ENCODE peak calls at places on chromosome 22, in six cellular contexts. One of them, this sample, is unnamed. For H3K4me1, the result is how much of the 10 kb centered on the place peaks cover.

GRCh38 chr22:17980013-17980510 is 44.3 kb downstream of the MICAL3 start:
- DNase-seq in uterus: no peak
- DNase-seq in transverse colon: no peak
- DNase-seq in right lobe of liver: no peak
- DNase-seq in ovary: no peak
- DNase-seq in lung: no peak
- DNase-seq in this sample: no peak

GRCh38 chr22:41772645-41773044 is 27.8 kb upstream of the CCDC134 start:
- DNase-seq in right lobe of liver: no peak
- DNase-seq in lung: no peak
- DNase-seq in ovary: no peak
- DNase-seq in uterus: no peak
- DNase-seq in transverse colon: no peak
- DNase-seq in this sample: no peak

GRCh38 chr22:49457146-49457545 is 370.5 kb downstream of the BRD1 start:
- DNase-seq in transverse colon: no peak
- DNase-seq in lung: no peak
- DNase-seq in ovary: no peak
- DNase-seq in right lobe of liver: no peak
- DNase-seq in uterus: no peak
- DNase-seq in this sample: no peak

GRCh38 chr22:50739894-50740293 is 1.9 kb downstream of the ACR start:
- DNase-seq in lung: peak
- DNase-seq in right lobe of liver: no peak
- DNase-seq in transverse colon: no peak
- DNase-seq in uterus: no peak
- DNase-seq in ovary: no peak
- DNase-seq in this sample: no peak

GRCh38 chr22:27412866-27413445 is 388.6 kb downstream of the MN1 start:
- DNase-seq in lung: no peak
- DNase-seq in uterus: no peak
- DNase-seq in ovary: no peak
- DNase-seq in transverse colon: no peak
- DNase-seq in right lobe of liver: no peak
- DNase-seq in this sample: no peak

GRCh38 chr22:30191049-30191701 is 55.4 kb downstream of the LIF start:
- DNase-seq in ovary: no peak
- DNase-seq in transverse colon: no peak
- DNase-seq in lung: no peak
- DNase-seq in uterus: no peak
- DNase-seq in right lobe of liver: no peak
- DNase-seq in this sample: no peak

GRCh38 chr22:26707090-26707489 is 49.7 kb downstream of the MIAT start:
- DNase-seq in ovary: no peak
- DNase-seq in right lobe of liver: no peak
- DNase-seq in uterus: no peak
- DNase-seq in transverse colon: no peak
- DNase-seq in lung: no peak
- DNase-seq in this sample: no peak

GRCh38 chr22:24146190-24146616 is 35.1 kb upstream of the SUSD2 start:
- DNase-seq in ovary: peak
- DNase-seq in lung: peak
- DNase-seq in right lobe of liver: no peak
- DNase-seq in transverse colon: peak
- DNase-seq in uterus: peak
- DNase-seq in this sample: peak

GRCh38 chr22:22450343-22450839 is 58.2 kb downstream of the ZNF280B start:
- DNase-seq in uterus: no peak
- DNase-seq in ovary: no peak
- DNase-seq in lung: peak
- DNase-seq in right lobe of liver: no peak
- DNase-seq in transverse colon: peak
- DNase-seq in this sample: peak

GRCh38 chr22:49106136-49106930 is 721.3 kb downstream of the BRD1 start:
- DNase-seq in transverse colon: no peak
- DNase-seq in ovary: no peak
- DNase-seq in lung: no peak
- DNase-seq in uterus: no peak
- DNase-seq in right lobe of liver: no peak
- DNase-seq in this sample: no peak

GRCh38 chr22:19476023-19476422 is 3.0 kb downstream of the UFD1 start:
- DNase-seq in uterus: no peak
- DNase-seq in ovary: no peak
- DNase-seq in right lobe of liver: no peak
- DNase-seq in lung: no peak
- DNase-seq in transverse colon: no peak
- DNase-seq in this sample: no peak

GRCh38 chr22:35379146-35379993 is 1.5 kb upstream of the HMOX1 start:
- DNase-seq in lung: no peak
- DNase-seq in transverse colon: peak
- DNase-seq in uterus: no peak
- DNase-seq in ovary: no peak
- DNase-seq in right lobe of liver: no peak
- DNase-seq in this sample: peak

GRCh38 chr22:35378547-35379078 is 2.3 kb upstream of the HMOX1 start:
- DNase-seq in ovary: no peak
- DNase-seq in uterus: no peak
- DNase-seq in right lobe of liver: no peak
- DNase-seq in transverse colon: no peak
- DNase-seq in lung: no peak
- DNase-seq in this sample: no peak

GRCh38 chr22:35380013-35380412 is 883 bp upstream of the HMOX1 start:
- DNase-seq in uterus: no peak
- DNase-seq in ovary: no peak
- DNase-seq in right lobe of liver: no peak
- DNase-seq in lung: no peak
- DNase-seq in transverse colon: peak
- DNase-seq in this sample: peak

GRCh38 chr22:35381424-35381772 is 502 bp downstream of the HMOX1 start:
- DNase-seq in transverse colon: no peak
- DNase-seq in ovary: no peak
- DNase-seq in lung: no peak
- DNase-seq in uterus: no peak
- DNase-seq in right lobe of liver: no peak
- DNase-seq in this sample: no peak

DNA sequence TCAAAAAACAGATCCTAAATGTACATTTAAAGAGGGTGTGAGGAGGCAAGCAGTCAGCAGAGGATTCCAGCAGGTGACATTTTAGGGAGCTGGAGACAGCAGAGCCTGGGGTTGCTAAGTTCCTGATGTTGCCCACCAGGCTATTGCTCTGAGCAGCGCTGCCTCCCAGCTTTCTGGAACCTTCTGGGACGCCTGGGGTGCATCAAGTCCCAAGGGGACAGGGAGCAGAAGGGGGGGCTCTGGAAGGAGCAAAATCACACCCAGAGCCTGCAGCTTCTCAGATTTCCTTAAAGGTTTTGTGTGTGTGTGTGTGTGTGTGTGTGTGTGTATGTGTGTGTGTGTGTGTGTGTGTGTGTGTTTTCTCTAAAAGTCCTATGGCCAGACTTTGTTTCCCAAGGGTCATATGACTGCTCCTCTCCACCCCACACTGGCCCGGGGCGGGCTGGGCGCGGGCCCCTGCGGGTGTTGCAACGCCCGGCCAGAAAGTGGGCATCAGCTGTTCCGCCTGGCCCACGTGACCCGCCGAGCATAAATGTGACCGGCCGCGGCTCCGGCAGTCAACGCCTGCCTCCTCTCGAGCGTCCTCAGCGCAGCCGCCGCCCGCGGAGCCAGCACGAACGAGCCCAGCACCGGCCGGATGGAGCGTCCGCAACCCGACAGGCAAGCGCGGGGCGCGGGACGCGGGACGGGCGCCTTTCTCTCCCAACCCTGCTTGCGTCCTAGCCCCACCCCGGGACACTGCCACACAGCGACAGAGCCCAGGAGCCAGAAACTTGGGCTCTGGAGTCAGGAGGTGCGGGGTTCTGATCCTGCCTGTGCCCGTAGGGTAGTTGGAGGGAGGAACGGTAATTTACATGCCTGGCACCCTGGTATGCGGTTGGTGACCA is at the start of gene HMOX1:
- DNase-seq in ovary: peak
- DNase-seq in uterus: peak
- DNase-seq in right lobe of liver: peak
- DNase-seq in lung: peak
- DNase-seq in transverse colon: peak
- DNase-seq in this sample: peak
- TF ChIP-seq CTCF in ovary: no peak
- TF ChIP-seq CTCF in uterus: peak
- TF ChIP-seq CTCF in right lobe of liver: no peak
- TF ChIP-seq CTCF in lung: no peak
- TF ChIP-seq CTCF in transverse colon: peak
- TF ChIP-seq CTCF in this sample: no peak

GRCh38 chr22:44996648-44997047 is 13.2 kb downstream of the PHF21B start:
- DNase-seq in right lobe of liver: no peak
- DNase-seq in transverse colon: no peak
- DNase-seq in uterus: no peak
- DNase-seq in lung: no peak
- DNase-seq in ovary: no peak
- DNase-seq in this sample: no peak

GRCh38 chr22:44995282-44995597 is 14.6 kb downstream of the PHF21B start:
- DNase-seq in lung: no peak
- DNase-seq in ovary: no peak
- DNase-seq in uterus: no peak
- DNase-seq in right lobe of liver: no peak
- DNase-seq in transverse colon: no peak
- DNase-seq in this sample: no peak

GRCh38 chr22:44996120-44996519 is 13.7 kb downstream of the PHF21B start:
- DNase-seq in uterus: no peak
- DNase-seq in ovary: no peak
- DNase-seq in lung: no peak
- DNase-seq in right lobe of liver: no peak
- DNase-seq in transverse colon: no peak
- DNase-seq in this sample: no peak

GRCh38 chr22:44995715-44996114 is 14.1 kb downstream of the PHF21B start:
- DNase-seq in lung: no peak
- DNase-seq in transverse colon: no peak
- DNase-seq in right lobe of liver: no peak
- DNase-seq in ovary: no peak
- DNase-seq in uterus: no peak
- DNase-seq in this sample: no peak

GRCh38 chr22:44994399-44995281 is 15.2 kb downstream of the PHF21B start:
- DNase-seq in right lobe of liver: no peak
- DNase-seq in lung: no peak
- DNase-seq in ovary: no peak
- DNase-seq in uterus: no peak
- DNase-seq in transverse colon: no peak
- DNase-seq in this sample: no peak
- H3K27ac ChIP-seq in right lobe of liver: no peak
- H3K27ac ChIP-seq in lung: no peak
- H3K27ac ChIP-seq in ovary: no peak
- H3K27ac ChIP-seq in uterus: no peak
- H3K27ac ChIP-seq in transverse colon: no peak
- H3K27ac ChIP-seq in this sample: no peak

DNA sequence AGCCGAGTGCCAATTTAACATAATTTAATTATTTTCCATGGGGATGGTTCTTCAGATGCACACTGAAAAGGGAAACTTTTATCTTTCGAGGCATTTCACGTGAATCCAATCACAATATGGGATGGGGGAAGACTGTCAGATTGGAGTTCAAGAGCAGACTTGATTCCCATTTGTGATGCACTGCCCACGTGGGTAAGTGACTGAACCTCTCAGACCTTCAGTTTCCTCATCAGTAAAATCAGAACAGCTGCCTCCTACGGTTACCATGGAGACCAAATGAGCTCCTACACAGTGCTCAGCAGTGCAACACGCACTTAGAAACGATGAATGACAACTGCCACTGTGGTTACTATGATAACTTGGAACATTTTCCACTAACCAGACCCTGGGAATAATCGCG is 21.7 kb downstream of the KIAA0930 start:
- DNase-seq in lung: no peak
- DNase-seq in right lobe of liver: no peak
- DNase-seq in ovary: no peak
- DNase-seq in transverse colon: no peak
- DNase-seq in uterus: no peak
- DNase-seq in this sample: no peak
- H3K4me1 ChIP-seq in lung: under half
- H3K4me1 ChIP-seq in right lobe of liver: under half
- H3K4me1 ChIP-seq in ovary: under half
- H3K4me1 ChIP-seq in transverse colon: under half
- H3K4me1 ChIP-seq in uterus: under half
- H3K4me1 ChIP-seq in this sample: under half

DNA sequence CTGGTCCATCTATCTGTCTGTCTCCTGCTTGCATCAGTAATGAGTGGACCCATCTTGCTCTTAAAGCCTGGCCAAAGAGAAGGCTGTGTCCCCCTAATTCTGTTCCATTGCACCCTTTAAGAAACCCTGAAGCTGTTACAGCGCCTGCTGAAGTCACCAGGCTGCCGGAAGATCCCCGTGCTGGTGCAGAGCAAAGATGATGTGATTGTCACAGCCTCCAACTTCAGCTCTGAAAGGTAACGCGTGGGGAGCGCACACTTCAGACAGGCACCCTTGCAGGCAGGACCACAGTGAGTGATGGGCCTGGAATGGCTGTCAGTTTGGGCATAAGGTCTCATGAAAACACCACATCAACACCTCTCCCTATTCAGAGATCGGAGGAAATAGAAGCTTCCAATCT is 18.4 kb downstream of the GTPBP1 start:
- DNase-seq in lung: no peak
- DNase-seq in right lobe of liver: no peak
- DNase-seq in uterus: no peak
- DNase-seq in ovary: no peak
- DNase-seq in transverse colon: no peak
- DNase-seq in this sample: no peak
- TF ChIP-seq CTCF in lung: no peak
- TF ChIP-seq CTCF in right lobe of liver: no peak
- TF ChIP-seq CTCF in uterus: no peak
- TF ChIP-seq CTCF in ovary: no peak
- TF ChIP-seq CTCF in transverse colon: no peak
- TF ChIP-seq CTCF in this sample: no peak

GRCh38 chr22:37635157-37635556 is 4.3 kb upstream of the SH3BP1 start:
- DNase-seq in lung: no peak
- DNase-seq in right lobe of liver: no peak
- DNase-seq in uterus: no peak
- DNase-seq in ovary: no peak
- DNase-seq in transverse colon: no peak
- DNase-seq in this sample: no peak
- H3K27ac ChIP-seq in lung: no peak
- H3K27ac ChIP-seq in right lobe of liver: no peak
- H3K27ac ChIP-seq in uterus: peak
- H3K27ac ChIP-seq in ovary: no peak
- H3K27ac ChIP-seq in transverse colon: peak
- H3K27ac ChIP-seq in this sample: peak